ENCODE peak calls at places on chromosomes 12 and 14, in six cellular contexts. One of them, this sample, is unnamed.

GRCh38 chr14:58722433-58722832 is 84.7 kb downstream of the DACT1 start:
- DNase-seq in glutamatergic neuron: no peak
- DNase-seq in MCF 10A: no peak
- DNase-seq in mucosa of descending colon: no peak
- DNase-seq in pancreas: no peak
- DNase-seq in brain microvascular endothelial cell: no peak
- DNase-seq in this sample: no peak

GRCh38 chr12:132649226-132649945 is 30.8 kb downstream of the P2RX2 start:
- DNase-seq in glutamatergic neuron: no peak
- DNase-seq in MCF 10A: no peak
- DNase-seq in mucosa of descending colon: peak
- DNase-seq in pancreas: no peak
- DNase-seq in brain microvascular endothelial cell: no peak
- DNase-seq in this sample: no peak

GRCh38 chr14:45140661-45141187 is 5.0 kb downstream of the FANCM start:
- DNase-seq in glutamatergic neuron: no peak
- DNase-seq in MCF 10A: peak
- DNase-seq in mucosa of descending colon: no peak
- DNase-seq in pancreas: no peak
- DNase-seq in brain microvascular endothelial cell: no peak
- DNase-seq in this sample: no peak

GRCh38 chr12:85283560-85283959 is 3.5 kb downstream of the ALX1 start:
- DNase-seq in glutamatergic neuron: no peak
- DNase-seq in MCF 10A: no peak
- DNase-seq in mucosa of descending colon: no peak
- DNase-seq in pancreas: no peak
- DNase-seq in brain microvascular endothelial cell: no peak
- DNase-seq in this sample: no peak

GRCh38 chr14:68846466-68846865 is 53.6 kb upstream of the ZFP36L1 start:
- DNase-seq in glutamatergic neuron: no peak
- DNase-seq in MCF 10A: no peak
- DNase-seq in mucosa of descending colon: no peak
- DNase-seq in pancreas: no peak
- DNase-seq in brain microvascular endothelial cell: no peak
- DNase-seq in this sample: no peak

GRCh38 chr12:124699878-124700277 is 132.5 kb upstream of the NCOR2 start:
- DNase-seq in glutamatergic neuron: no peak
- DNase-seq in MCF 10A: no peak
- DNase-seq in mucosa of descending colon: no peak
- DNase-seq in pancreas: no peak
- DNase-seq in brain microvascular endothelial cell: no peak
- DNase-seq in this sample: no peak

GRCh38 chr12:109461049-109461845 is 15.9 kb downstream of the KCTD10 start:
- DNase-seq in glutamatergic neuron: no peak
- DNase-seq in MCF 10A: no peak
- DNase-seq in mucosa of descending colon: peak
- DNase-seq in pancreas: no peak
- DNase-seq in brain microvascular endothelial cell: peak
- DNase-seq in this sample: peak

GRCh38 chr12:64187370-64187769 is 34.7 kb downstream of the KICS2 start:
- DNase-seq in glutamatergic neuron: no peak
- DNase-seq in MCF 10A: peak
- DNase-seq in mucosa of descending colon: no peak
- DNase-seq in pancreas: no peak
- DNase-seq in brain microvascular endothelial cell: peak
- DNase-seq in this sample: no peak

GRCh38 chr12:67366530-67367196 is 97.5 kb downstream of the CAND1 start:
- DNase-seq in glutamatergic neuron: no peak
- DNase-seq in MCF 10A: no peak
- DNase-seq in mucosa of descending colon: no peak
- DNase-seq in pancreas: no peak
- DNase-seq in brain microvascular endothelial cell: peak
- DNase-seq in this sample: no peak

GRCh38 chr12:98344630-98345029 is 170.8 kb upstream of the TMPO start:
- DNase-seq in glutamatergic neuron: no peak
- DNase-seq in MCF 10A: no peak
- DNase-seq in mucosa of descending colon: no peak
- DNase-seq in pancreas: no peak
- DNase-seq in brain microvascular endothelial cell: no peak
- DNase-seq in this sample: no peak

GRCh38 chr12:112602150-112602549 is 183.4 kb downstream of the PTPN11 start:
- DNase-seq in glutamatergic neuron: no peak
- DNase-seq in MCF 10A: no peak
- DNase-seq in mucosa of descending colon: no peak
- DNase-seq in pancreas: no peak
- DNase-seq in brain microvascular endothelial cell: no peak
- DNase-seq in this sample: no peak

GRCh38 chr12:66059670-66060069 is 70.9 kb downstream of the LLPH start:
- DNase-seq in glutamatergic neuron: peak
- DNase-seq in MCF 10A: no peak
- DNase-seq in mucosa of descending colon: no peak
- DNase-seq in pancreas: no peak
- DNase-seq in brain microvascular endothelial cell: no peak
- DNase-seq in this sample: no peak

GRCh38 chr12:39622306-39622705 is 2.7 kb upstream of the ABCD2 start:
- DNase-seq in glutamatergic neuron: no peak
- DNase-seq in MCF 10A: no peak
- DNase-seq in mucosa of descending colon: no peak
- DNase-seq in pancreas: no peak
- DNase-seq in brain microvascular endothelial cell: no peak
- DNase-seq in this sample: no peak

GRCh38 chr14:94540031-94540794 is 21.0 kb upstream of the SERPINA4 start:
- DNase-seq in glutamatergic neuron: no peak
- DNase-seq in MCF 10A: no peak
- DNase-seq in mucosa of descending colon: no peak
- DNase-seq in pancreas: no peak
- DNase-seq in brain microvascular endothelial cell: peak
- DNase-seq in this sample: no peak

GRCh38 chr12:49885663-49886461 is 17.8 kb downstream of the FAIM2 start:
- DNase-seq in glutamatergic neuron: no peak
- DNase-seq in MCF 10A: no peak
- DNase-seq in mucosa of descending colon: no peak
- DNase-seq in pancreas: no peak
- DNase-seq in brain microvascular endothelial cell: no peak
- DNase-seq in this sample: no peak

GRCh38 chr12:127548123-127548553 is 718.8 kb upstream of the TMEM132C start:
- DNase-seq in glutamatergic neuron: no peak
- DNase-seq in MCF 10A: peak
- DNase-seq in mucosa of descending colon: no peak
- DNase-seq in pancreas: no peak
- DNase-seq in brain microvascular endothelial cell: peak
- DNase-seq in this sample: no peak

GRCh38 chr12:89103831-89104230 is 248.5 kb downstream of the DUSP6 start:
- DNase-seq in glutamatergic neuron: no peak
- DNase-seq in MCF 10A: no peak
- DNase-seq in mucosa of descending colon: no peak
- DNase-seq in pancreas: no peak
- DNase-seq in brain microvascular endothelial cell: no peak
- DNase-seq in this sample: no peak

GRCh38 chr14:54191846-54192245 is 205.0 kb upstream of the CDKN3 start:
- DNase-seq in glutamatergic neuron: no peak
- DNase-seq in MCF 10A: peak
- DNase-seq in mucosa of descending colon: no peak
- DNase-seq in pancreas: no peak
- DNase-seq in brain microvascular endothelial cell: no peak
- DNase-seq in this sample: no peak

GRCh38 chr14:54186821-54187365 is 209.9 kb upstream of the CDKN3 start:
- DNase-seq in glutamatergic neuron: no peak
- DNase-seq in MCF 10A: no peak
- DNase-seq in mucosa of descending colon: no peak
- DNase-seq in pancreas: no peak
- DNase-seq in brain microvascular endothelial cell: no peak
- DNase-seq in this sample: no peak

GRCh38 chr14:54187439-54187838 is 209.4 kb upstream of the CDKN3 start:
- DNase-seq in glutamatergic neuron: no peak
- DNase-seq in MCF 10A: no peak
- DNase-seq in mucosa of descending colon: no peak
- DNase-seq in pancreas: no peak
- DNase-seq in brain microvascular endothelial cell: no peak
- DNase-seq in this sample: no peak

GRCh38 chr14:54188036-54188666 is 208.7 kb upstream of the CDKN3 start:
- DNase-seq in glutamatergic neuron: peak
- DNase-seq in MCF 10A: no peak
- DNase-seq in mucosa of descending colon: no peak
- DNase-seq in pancreas: no peak
- DNase-seq in brain microvascular endothelial cell: no peak
- DNase-seq in this sample: no peak

DNA sequence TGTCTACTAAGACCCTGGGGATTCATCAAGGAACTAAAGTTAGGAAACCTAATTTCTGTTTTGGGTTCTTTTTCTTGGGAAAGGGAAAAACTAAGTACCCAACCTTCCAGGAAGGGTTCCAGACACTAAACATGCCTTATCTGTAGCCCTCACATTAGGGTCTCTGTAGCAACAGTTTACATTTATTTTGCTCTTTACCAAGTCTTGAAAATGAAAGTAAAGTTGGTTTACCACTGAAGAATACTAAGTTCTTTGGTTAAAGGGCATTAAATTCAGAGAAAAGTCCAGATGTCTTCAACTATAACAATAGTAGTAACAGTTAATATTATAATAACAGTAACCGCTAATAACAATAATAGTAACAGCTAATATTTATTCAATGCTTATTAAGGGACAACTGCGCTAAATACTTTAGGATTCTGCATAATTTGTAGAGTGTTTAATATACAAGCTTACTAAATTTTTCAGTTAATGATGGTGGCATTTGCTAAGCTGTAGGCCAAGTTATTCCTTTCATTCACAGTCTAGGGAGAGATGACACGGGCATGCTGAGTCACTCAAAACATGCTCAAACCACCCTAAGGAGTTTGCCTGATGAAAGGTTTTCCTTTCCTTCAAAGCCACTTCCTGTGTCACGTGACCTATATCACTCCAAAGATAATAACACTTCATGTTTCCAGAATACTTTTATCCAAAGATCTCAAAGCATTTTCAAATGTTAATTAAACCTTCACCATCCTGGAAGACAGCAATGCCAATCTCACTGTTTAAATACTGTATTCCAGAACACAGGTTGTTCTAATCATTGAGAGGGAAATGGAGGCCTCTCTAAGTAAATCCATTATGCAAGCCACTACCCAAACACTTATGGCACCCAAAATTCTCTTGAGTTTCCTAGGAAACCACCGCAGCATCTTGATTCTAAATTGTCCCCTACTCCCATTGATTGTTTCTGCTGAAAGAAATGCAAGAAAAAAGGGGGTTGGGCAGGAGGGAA is 207.2 kb upstream of the CDKN3 start:
- DNase-seq in glutamatergic neuron: no peak
- DNase-seq in MCF 10A: peak
- DNase-seq in mucosa of descending colon: no peak
- DNase-seq in pancreas: no peak
- DNase-seq in brain microvascular endothelial cell: peak
- DNase-seq in this sample: no peak
- TF ChIP-seq CTCF in glutamatergic neuron: no peak
- TF ChIP-seq CTCF in MCF 10A: no peak
- TF ChIP-seq CTCF in mucosa of descending colon: no peak
- TF ChIP-seq CTCF in pancreas: no peak
- TF ChIP-seq CTCF in brain microvascular endothelial cell: no peak
- TF ChIP-seq CTCF in this sample: no peak

GRCh38 chr14:54025661-54026060 is 69.0 kb upstream of the BMP4 start:
- DNase-seq in glutamatergic neuron: no peak
- DNase-seq in MCF 10A: peak
- DNase-seq in mucosa of descending colon: no peak
- DNase-seq in pancreas: no peak
- DNase-seq in brain microvascular endothelial cell: peak
- DNase-seq in this sample: no peak
- TF ChIP-seq CTCF in glutamatergic neuron: no peak
- TF ChIP-seq CTCF in MCF 10A: peak
- TF ChIP-seq CTCF in mucosa of descending colon: no peak
- TF ChIP-seq CTCF in pancreas: no peak
- TF ChIP-seq CTCF in brain microvascular endothelial cell: peak
- TF ChIP-seq CTCF in this sample: no peak

GRCh38 chr14:101823511-101824120 is 62.1 kb downstream of the PPP2R5C start:
- DNase-seq in glutamatergic neuron: no peak
- DNase-seq in MCF 10A: no peak
- DNase-seq in mucosa of descending colon: no peak
- DNase-seq in pancreas: no peak
- DNase-seq in brain microvascular endothelial cell: no peak
- DNase-seq in this sample: no peak
- TF ChIP-seq CTCF in glutamatergic neuron: no peak
- TF ChIP-seq CTCF in MCF 10A: no peak
- TF ChIP-seq CTCF in mucosa of descending colon: no peak
- TF ChIP-seq CTCF in pancreas: no peak
- TF ChIP-seq CTCF in brain microvascular endothelial cell: no peak
- TF ChIP-seq CTCF in this sample: no peak

DNA sequence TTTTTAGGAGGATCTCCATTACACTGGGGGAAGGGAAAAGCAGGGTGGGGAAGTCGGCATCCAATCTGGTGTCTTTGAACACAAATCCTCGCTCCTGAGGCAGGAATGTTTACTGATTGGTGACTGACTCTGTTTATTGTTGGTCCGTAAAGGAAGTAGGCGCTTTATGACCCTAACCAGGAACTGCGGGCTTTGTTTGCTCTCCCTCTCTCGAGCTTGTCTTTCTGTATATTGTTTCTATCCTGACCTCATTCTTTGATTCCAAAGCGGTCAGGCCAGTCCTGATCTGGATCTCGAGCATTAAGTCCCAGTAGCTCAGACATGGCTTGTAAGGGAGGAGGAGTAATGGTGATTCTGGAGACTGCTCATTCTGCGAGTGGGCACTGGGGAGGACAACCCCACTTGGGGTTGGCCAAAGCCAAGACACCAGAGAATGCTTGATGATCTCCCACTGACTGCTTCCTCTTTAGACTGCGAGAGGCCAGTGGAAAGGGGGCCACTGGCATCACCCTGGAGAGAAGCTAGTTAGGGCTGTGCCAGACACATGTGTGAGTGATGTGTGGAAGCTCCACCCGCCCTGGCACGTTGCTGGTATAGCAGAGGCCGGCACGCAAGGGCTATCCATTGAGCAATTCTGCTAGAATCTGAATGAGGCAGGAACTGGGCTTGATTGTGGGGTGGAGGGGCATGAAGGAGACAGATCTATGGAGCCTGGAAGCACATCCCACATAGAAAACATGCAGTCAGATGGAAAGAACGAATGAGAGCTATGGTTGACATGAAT is 194.6 kb downstream of the PAX9 start:
- DNase-seq in glutamatergic neuron: no peak
- DNase-seq in MCF 10A: peak
- DNase-seq in mucosa of descending colon: peak
- DNase-seq in pancreas: no peak
- DNase-seq in brain microvascular endothelial cell: no peak
- DNase-seq in this sample: peak
- TF ChIP-seq CTCF in glutamatergic neuron: no peak
- TF ChIP-seq CTCF in MCF 10A: no peak
- TF ChIP-seq CTCF in mucosa of descending colon: no peak
- TF ChIP-seq CTCF in pancreas: no peak
- TF ChIP-seq CTCF in brain microvascular endothelial cell: no peak
- TF ChIP-seq CTCF in this sample: no peak